ENCODE peak calls at places on chromosomes 6 and 20, in eight cellular contexts. Q is AG09309; C is fibroblast of villous mesenchyme; B is activated naive CD4-positive, alpha-beta T cell; D is H4; S is NCI-H1048; W is Right ventricle myocardium superior; Z is cardiac septum. E is an unnamed sample.

GRCh38 chr20:34535301-34535840 is 19.1 kb downstream of the DYNLRB1 start:
- DNase-seq in D (no peak), C (no peak), B (no peak), W (peak), Q (no peak), S (no peak), Z (no peak), E (no peak)

GRCh38 chr6:107120404-107120803 is 5.1 kb upstream of the BEND3 start:
- DNase-seq in B (no peak), Z (no peak), S (no peak), C (no peak), W (no peak), Q (no peak), D (no peak), E (no peak)

GRCh38 chr6:124078169-124078568 is 274.5 kb downstream of the NKAIN2 start:
- DNase-seq in B (no peak), C (no peak), W (no peak), D (no peak), Q (no peak), Z (no peak), S (no peak), E (no peak)

GRCh38 chr20:63347081-63347741 is 13.9 kb downstream of the CHRNA4 start:
- DNase-seq in W (peak), B (no peak), Z (peak), Q (no peak), D (no peak), C (no peak), S (no peak), E (no peak)

GRCh38 chr6:41527721-41528408 is 18.3 kb upstream of the FOXP4 start:
- DNase-seq in Q (no peak), W (peak), Z (no peak), S (no peak), D (no peak), C (peak), B (no peak), E (no peak)

GRCh38 chr20:29687438-29687837 is 1570.0 kb upstream of the DEFB115 start:
- DNase-seq in S (no peak), Z (no peak), C (no peak), B (no peak), D (no peak), W (no peak), Q (no peak), E (no peak)

GRCh38 chr20:58818585-58819285 is 32.0 kb downstream of the GNAS-AS1 start:
- DNase-seq in Z (no peak), S (no peak), B (no peak), Q (peak), D (peak), W (no peak), C (peak), E (no peak)

GRCh38 chr6:13465734-13466133 is 21.7 kb downstream of the GFOD1 start:
- DNase-seq in W (no peak), C (no peak), S (no peak), B (no peak), Z (no peak), D (no peak), Q (no peak), E (no peak)

GRCh38 chr20:44648068-44648467 is 3.4 kb downstream of the ADA start:
- DNase-seq in W (peak), S (no peak), D (no peak), Z (no peak), B (no peak), Q (no peak), C (no peak), E (no peak)

GRCh38 chr20:45290677-45291355 is 15.8 kb upstream of the RBPJL start:
- DNase-seq in Q (peak), S (peak), C (peak), Z (peak), B (no peak), W (peak), D (peak), E (peak)

GRCh38 chr6:52640916-52641315 is 30.0 kb upstream of the TMEM14A start:
- DNase-seq in C (no peak), Z (no peak), W (no peak), D (no peak), Q (no peak), B (no peak), S (no peak), E (no peak)

GRCh38 chr20:43948455-43948854 is 33.8 kb downstream of the TOX2 start:
- DNase-seq in W (no peak), C (no peak), B (no peak), S (no peak), Z (no peak), D (no peak), Q (no peak), E (no peak)

GRCh38 chr20:62479218-62479617 is 3.4 kb upstream of the GATA5 start:
- DNase-seq in Z (no peak), S (no peak), D (no peak), C (no peak), W (no peak), B (no peak), Q (no peak), E (no peak)

GRCh38 chr6:42140756-42141602 is 1.4 kb downstream of the C6orf132 start:
- DNase-seq in Q (no peak), Z (no peak), S (no peak), W (peak), D (no peak), C (no peak), B (no peak), E (no peak)

GRCh38 chr6:1903780-1904493 is 294.2 kb downstream of the FOXC1 start:
- DNase-seq in B (no peak), W (no peak), S (no peak), Q (no peak), D (no peak), C (no peak), Z (no peak), E (no peak)

GRCh38 chr6:1335367-1336037 is 23.6 kb downstream of the FOXQ1 start:
- DNase-seq in S (no peak), Q (peak), Z (no peak), W (peak), C (peak), B (no peak), D (peak), E (peak)

E was measured in left colon.